ENCODE peak calls at places on chromosome 17, in five cellular contexts. One of them, this sample, is unnamed.

GRCh38 chr17:32192379-32192778 is 50.1 kb downstream of the RHOT1 start:
- DNase-seq in right lobe of liver: no peak
- DNase-seq in IMR-90: peak
- DNase-seq in sigmoid colon: no peak
- DNase-seq in H1: no peak
- DNase-seq in this sample: no peak

GRCh38 chr17:21678451-21679081 is 13.8 kb upstream of the KCNJ18 start:
- DNase-seq in right lobe of liver: no peak
- DNase-seq in H1: no peak
- DNase-seq in sigmoid colon: peak
- DNase-seq in IMR-90: no peak
- DNase-seq in this sample: no peak

GRCh38 chr17:68598074-68598473 is 3.1 kb downstream of the FAM20A start:
- DNase-seq in H1: no peak
- DNase-seq in sigmoid colon: no peak
- DNase-seq in IMR-90: no peak
- DNase-seq in right lobe of liver: no peak
- DNase-seq in this sample: no peak

GRCh38 chr17:37824534-37825485 is 80.0 kb upstream of the HNF1B start:
- DNase-seq in H1: peak
- DNase-seq in right lobe of liver: peak
- DNase-seq in IMR-90: peak
- DNase-seq in sigmoid colon: no peak
- DNase-seq in this sample: no peak

GRCh38 chr17:78391843-78392242 is 13.4 kb downstream of the PGS1 start:
- DNase-seq in right lobe of liver: no peak
- DNase-seq in IMR-90: peak
- DNase-seq in H1: no peak
- DNase-seq in sigmoid colon: no peak
- DNase-seq in this sample: no peak

GRCh38 chr17:61403846-61404701 is 4.4 kb downstream of the TBX2 start:
- DNase-seq in IMR-90: peak
- DNase-seq in H1: no peak
- DNase-seq in right lobe of liver: no peak
- DNase-seq in sigmoid colon: peak
- DNase-seq in this sample: no peak

GRCh38 chr17:79631640-79632431 is 21.0 kb upstream of the RBFOX3 start:
- DNase-seq in H1: no peak
- DNase-seq in IMR-90: no peak
- DNase-seq in right lobe of liver: peak
- DNase-seq in sigmoid colon: peak
- DNase-seq in this sample: peak

GRCh38 chr17:20944014-20944905 is 98.6 kb downstream of the USP22 start:
- DNase-seq in sigmoid colon: no peak
- DNase-seq in right lobe of liver: peak
- DNase-seq in H1: no peak
- DNase-seq in IMR-90: no peak
- DNase-seq in this sample: peak

GRCh38 chr17:77300016-77300686 is 159.4 kb downstream of the SEC14L1 start:
- DNase-seq in sigmoid colon: no peak
- DNase-seq in IMR-90: no peak
- DNase-seq in right lobe of liver: no peak
- DNase-seq in H1: no peak
- DNase-seq in this sample: no peak

GRCh38 chr17:40460585-40460975 is 17.3 kb downstream of the IGFBP4 start:
- DNase-seq in IMR-90: no peak
- DNase-seq in right lobe of liver: no peak
- DNase-seq in sigmoid colon: no peak
- DNase-seq in H1: no peak
- DNase-seq in this sample: no peak

GRCh38 chr17:38870259-38871165 is 654 bp downstream of the LASP1 start:
- DNase-seq in right lobe of liver: peak
- DNase-seq in sigmoid colon: peak
- DNase-seq in IMR-90: peak
- DNase-seq in H1: no peak
- DNase-seq in this sample: peak

GRCh38 chr17:1365445-1366039 is 34.5 kb downstream of the YWHAE start:
- DNase-seq in IMR-90: peak
- DNase-seq in sigmoid colon: peak
- DNase-seq in H1: peak
- DNase-seq in right lobe of liver: peak
- DNase-seq in this sample: peak

GRCh38 chr17:80852476-80853015 is 139.1 kb upstream of the CHMP6 start:
- DNase-seq in IMR-90: no peak
- DNase-seq in right lobe of liver: no peak
- DNase-seq in H1: no peak
- DNase-seq in sigmoid colon: peak
- DNase-seq in this sample: peak

GRCh38 chr17:20156196-20157077 is 147.3 kb downstream of the SPECC1 start:
- DNase-seq in H1: no peak
- DNase-seq in IMR-90: peak
- DNase-seq in right lobe of liver: no peak
- DNase-seq in sigmoid colon: no peak
- DNase-seq in this sample: no peak

GRCh38 chr17:21275047-21275578 is 9.4 kb upstream of the MAP2K3 start:
- DNase-seq in H1: no peak
- DNase-seq in sigmoid colon: no peak
- DNase-seq in right lobe of liver: no peak
- DNase-seq in IMR-90: no peak
- DNase-seq in this sample: no peak

GRCh38 chr17:54982399-54982798 is 13.8 kb downstream of the STXBP4 start:
- DNase-seq in H1: no peak
- DNase-seq in sigmoid colon: peak
- DNase-seq in IMR-90: peak
- DNase-seq in right lobe of liver: no peak
- DNase-seq in this sample: peak

GRCh38 chr17:51435641-51436091 is 175.3 kb downstream of the UTP18 start:
- DNase-seq in sigmoid colon: no peak
- DNase-seq in right lobe of liver: peak
- DNase-seq in IMR-90: peak
- DNase-seq in H1: peak
- DNase-seq in this sample: no peak
- TF ChIP-seq CTCF in sigmoid colon: no peak
- TF ChIP-seq CTCF in right lobe of liver: peak
- TF ChIP-seq CTCF in IMR-90: peak
- TF ChIP-seq CTCF in H1: peak
- TF ChIP-seq CTCF in this sample: peak

DNA sequence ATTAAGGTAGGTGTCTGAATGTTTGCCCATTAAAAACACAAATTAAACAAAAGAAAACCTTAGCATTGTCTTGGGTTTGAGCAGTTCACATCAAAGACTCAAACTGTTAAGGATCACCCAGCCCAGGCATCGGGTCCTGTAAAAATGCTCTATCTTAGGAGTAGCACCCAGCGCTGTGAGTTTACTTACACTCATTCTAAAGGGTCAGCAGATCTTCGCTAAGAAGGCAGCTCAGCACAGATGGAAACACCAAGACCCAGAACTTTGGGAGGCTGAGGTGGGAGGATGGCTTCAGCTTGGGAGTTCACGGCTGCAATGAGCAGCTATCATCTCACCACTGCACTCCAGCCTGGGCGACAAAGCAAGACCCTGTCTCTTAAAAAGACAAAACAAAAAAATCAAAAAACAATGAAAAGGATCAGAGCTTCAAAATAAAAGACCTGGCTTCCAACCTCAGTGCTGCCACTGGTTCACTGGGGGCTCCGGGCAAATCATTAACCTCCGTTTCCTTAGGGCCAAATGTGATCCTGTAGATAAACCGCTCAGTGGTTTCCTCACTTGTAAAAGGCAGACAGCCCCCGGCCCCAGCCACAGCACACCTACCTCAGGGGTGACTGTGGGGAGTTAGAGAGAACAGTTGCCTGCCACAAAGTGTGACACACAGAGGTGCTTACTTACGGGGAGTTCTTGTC is 11.1 kb downstream of the COG1 start:
- DNase-seq in IMR-90: no peak
- DNase-seq in right lobe of liver: no peak
- DNase-seq in H1: no peak
- DNase-seq in sigmoid colon: no peak
- DNase-seq in this sample: no peak
- H3K27ac ChIP-seq in IMR-90: no peak
- H3K27ac ChIP-seq in right lobe of liver: no peak
- H3K27ac ChIP-seq in H1: no peak
- H3K27ac ChIP-seq in sigmoid colon: peak
- H3K27ac ChIP-seq in this sample: no peak

DNA sequence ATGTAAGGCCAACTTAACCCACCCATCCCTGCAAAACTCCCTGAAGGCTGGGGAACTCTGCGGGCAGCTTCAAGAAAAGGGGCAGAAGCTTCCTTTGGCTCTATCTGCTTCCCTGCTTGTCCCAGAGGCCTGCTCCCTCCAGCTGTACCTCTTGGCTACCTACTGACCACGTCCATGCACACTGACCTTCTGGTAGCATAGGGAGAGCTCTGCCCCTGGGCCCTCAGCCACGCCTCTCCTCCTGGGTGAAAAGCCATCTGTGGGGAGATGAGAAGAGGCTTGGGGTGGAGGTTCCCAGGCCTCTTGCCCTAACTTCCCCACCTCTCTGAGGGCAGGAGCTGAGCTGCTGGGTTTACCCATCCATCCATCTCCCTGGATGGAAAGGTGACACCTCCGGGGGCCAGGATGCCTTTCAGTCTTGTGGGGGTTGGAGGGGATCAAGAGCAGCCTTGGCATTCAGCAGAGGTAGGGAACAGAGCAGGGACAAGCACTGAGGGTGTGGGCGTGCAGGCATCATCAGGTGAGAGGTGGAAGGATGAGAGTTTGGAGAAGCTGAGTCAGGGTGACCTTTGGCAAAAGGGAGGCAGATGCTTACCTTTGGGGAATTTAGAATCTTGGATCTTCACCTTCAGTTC is 23.4 kb upstream of the MFSD6L start:
- DNase-seq in sigmoid colon: no peak
- DNase-seq in IMR-90: no peak
- DNase-seq in right lobe of liver: no peak
- DNase-seq in H1: no peak
- DNase-seq in this sample: no peak
- TF ChIP-seq POLR2A in sigmoid colon: no peak
- TF ChIP-seq POLR2A in IMR-90: no peak
- TF ChIP-seq POLR2A in right lobe of liver: no peak
- TF ChIP-seq POLR2A in H1: no peak
- TF ChIP-seq POLR2A in this sample: no peak

GRCh38 chr17:72479113-72479512 is 358.3 kb downstream of the SOX9 start:
- DNase-seq in H1: no peak
- DNase-seq in sigmoid colon: no peak
- DNase-seq in IMR-90: no peak
- DNase-seq in right lobe of liver: no peak
- DNase-seq in this sample: no peak
- TF ChIP-seq CTCF in H1: peak
- TF ChIP-seq CTCF in sigmoid colon: no peak
- TF ChIP-seq CTCF in IMR-90: no peak
- TF ChIP-seq CTCF in right lobe of liver: peak
- TF ChIP-seq CTCF in this sample: no peak

DNA sequence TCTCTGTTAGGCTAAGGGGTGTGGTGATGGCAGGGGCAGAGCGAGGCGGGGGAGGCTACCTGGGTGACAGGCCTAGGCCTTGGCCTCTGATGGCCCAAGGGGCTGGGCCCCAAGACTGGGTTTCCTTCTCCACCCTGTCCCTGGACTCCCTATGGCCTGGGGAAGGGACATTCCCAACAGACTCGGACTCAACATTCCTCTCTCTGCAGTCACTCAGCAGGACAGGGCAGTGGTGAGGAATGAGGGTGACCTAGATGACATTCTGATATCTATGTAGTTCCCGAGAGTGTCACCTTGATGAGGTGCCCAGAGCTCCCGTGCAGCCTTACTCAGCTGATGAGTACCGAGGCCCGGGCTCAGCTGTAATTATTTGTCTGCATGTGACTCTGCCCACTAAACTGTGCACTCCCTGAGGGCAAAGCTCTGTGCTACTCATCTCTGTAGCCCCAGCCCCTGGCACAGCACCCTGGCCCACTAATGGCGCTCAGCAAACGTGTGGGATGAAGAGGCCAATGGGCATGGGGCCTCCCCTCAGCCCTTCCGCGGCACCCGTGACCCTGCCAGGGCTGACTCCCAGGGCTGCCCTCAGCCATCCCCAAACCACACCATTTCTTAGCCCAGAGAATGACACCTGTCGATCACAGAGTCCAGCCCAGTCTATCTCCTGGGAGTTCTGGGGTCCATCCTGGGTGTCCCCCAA is 2.2 kb downstream of the PLCD3 start:
- DNase-seq in right lobe of liver: peak
- DNase-seq in H1: no peak
- DNase-seq in sigmoid colon: peak
- DNase-seq in IMR-90: peak
- DNase-seq in this sample: peak
- H3K27ac ChIP-seq in right lobe of liver: no peak
- H3K27ac ChIP-seq in H1: no peak
- H3K27ac ChIP-seq in sigmoid colon: peak
- H3K27ac ChIP-seq in IMR-90: no peak
- H3K27ac ChIP-seq in this sample: peak

GRCh38 chr17:73308017-73308823 is 3.6 kb downstream of the CDC42EP4 start:
- DNase-seq in H1: no peak
- DNase-seq in right lobe of liver: peak
- DNase-seq in IMR-90: peak
- DNase-seq in sigmoid colon: peak
- DNase-seq in this sample: peak
- TF ChIP-seq POLR2A in H1: no peak
- TF ChIP-seq POLR2A in right lobe of liver: peak
- TF ChIP-seq POLR2A in IMR-90: no peak
- TF ChIP-seq POLR2A in sigmoid colon: no peak
- TF ChIP-seq POLR2A in this sample: peak

GRCh38 chr17:8186787-8187516 is 3.0 kb downstream of the BORCS6 start:
- DNase-seq in IMR-90: peak
- DNase-seq in right lobe of liver: peak
- DNase-seq in H1: peak
- DNase-seq in sigmoid colon: peak
- DNase-seq in this sample: peak
- TF ChIP-seq CTCF in IMR-90: peak
- TF ChIP-seq CTCF in right lobe of liver: peak
- TF ChIP-seq CTCF in H1: peak
- TF ChIP-seq CTCF in sigmoid colon: no peak
- TF ChIP-seq CTCF in this sample: no peak

DNA sequence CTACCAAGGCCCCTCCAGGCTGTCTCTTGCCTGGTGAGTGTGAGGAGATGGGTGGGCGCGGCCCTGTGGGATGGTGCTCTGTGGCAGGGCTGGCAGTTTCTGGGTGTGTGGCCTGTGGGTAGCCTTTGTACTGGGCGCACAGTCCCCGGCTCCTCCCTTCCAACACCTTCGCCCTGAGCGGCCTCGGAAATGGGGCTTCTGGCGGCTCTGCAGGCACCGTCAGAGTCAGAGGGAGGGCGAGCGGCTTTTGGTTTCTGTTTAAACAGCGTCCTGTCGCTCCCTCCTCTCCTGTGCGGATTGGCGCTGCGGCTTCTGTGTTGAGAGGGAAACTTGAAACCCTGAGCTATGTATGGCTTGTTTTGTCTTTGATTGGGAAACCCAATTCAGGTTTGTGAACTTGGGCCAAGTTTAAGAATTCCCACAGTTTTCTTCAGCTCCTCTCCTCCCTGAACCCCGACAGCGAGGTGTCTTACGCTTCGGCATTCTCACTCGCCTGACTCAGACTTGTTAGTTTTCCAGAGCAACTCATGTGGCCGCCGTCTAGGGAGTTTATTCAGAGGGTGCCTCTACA is 8.3 kb upstream of the ZNF750 start:
- DNase-seq in IMR-90: peak
- DNase-seq in sigmoid colon: peak
- DNase-seq in right lobe of liver: no peak
- DNase-seq in H1: no peak
- DNase-seq in this sample: peak
- H3K27ac ChIP-seq in IMR-90: peak
- H3K27ac ChIP-seq in sigmoid colon: peak
- H3K27ac ChIP-seq in right lobe of liver: no peak
- H3K27ac ChIP-seq in H1: no peak
- H3K27ac ChIP-seq in this sample: no peak

This sample was measured in adrenal gland.